ENCODE peak calls at places on chromosomes 6 and 20, in eight cellular contexts. C is hypothalamus; K is right cardiac atrium; Z is DMS53; X is lung microvascular endothelial cell; Q is activated CD4-positive, CD25-positive, alpha-beta regulatory T cell; J is type B pancreatic cell; E is naive thymus-derived CD8-positive, alpha-beta T cell. H is an unnamed sample.
A peak's percentile ranks its signal among the peaks of the same experiment; 100 is the strongest.

GRCh38 chr20:40359127-40359892 is 329.7 kb downstream of the MAFB start:
- DNase-seq in C (no peak), K (no peak), Z (no peak), X (no peak), Q (no peak), J (no peak), E (no peak), H (no peak)

GRCh38 chr20:49395183-49395582 is 87.3 kb downstream of the KCNB1 start:
- DNase-seq in C (no peak), K (no peak), Z (no peak), X (no peak), Q (no peak), J (no peak), E (no peak), H (no peak)

GRCh38 chr6:26420607-26421235 is 18.6 kb downstream of the BTN3A1 start:
- DNase-seq in C (no peak), K (no peak), Z (peak; percentile 59), X (peak; percentile 64), Q (peak; percentile 4), J (no peak), E (no peak), H (no peak)

GRCh38 chr6:155248021-155249001 is 15.5 kb upstream of the CLDN20 start:
- DNase-seq in C (no peak), K (peak; percentile 31), Z (peak; percentile 17), X (peak; percentile 80), Q (no peak), J (no peak), E (no peak), H (peak; percentile 80)

GRCh38 chr6:31354248-31354647 is 2.7 kb downstream of the HLA-B start:
- DNase-seq in C (no peak), K (no peak), Z (no peak), X (no peak), Q (no peak), J (no peak), E (peak; percentile 28), H (no peak)

GRCh38 chr20:32582659-32583580 is 2.2 kb downstream of the NOL4L start:
- DNase-seq in C (no peak), K (peak; percentile 31), Z (peak; percentile 73), X (no peak), Q (no peak), J (no peak), E (peak; percentile 21), H (no peak)

GRCh38 chr20:61896058-61896961 is 169.4 kb downstream of the TAF4 start:
- DNase-seq in C (no peak), K (peak; percentile 35), Z (peak; percentile 67), X (peak; percentile 56), Q (no peak), J (no peak), E (no peak), H (no peak)

GRCh38 chr20:30811896-30812671 is 445.4 kb upstream of the DEFB115 start:
- DNase-seq in C (no peak), K (peak; percentile 33), Z (peak; percentile 78), X (no peak), Q (no peak), J (no peak), E (no peak), H (peak; percentile 73)

GRCh38 chr6:146785001-146785585 is 186.3 kb downstream of the ADGB start:
- DNase-seq in C (no peak), K (no peak), Z (peak; percentile 81), X (peak; percentile 53), Q (no peak), J (no peak), E (peak; percentile 9), H (no peak)

GRCh38 chr6:163579111-163579879 is 164.8 kb downstream of the QKI start:
- DNase-seq in C (peak; percentile 58), K (no peak), Z (no peak), X (no peak), Q (no peak), J (no peak), E (no peak), H (no peak)

GRCh38 chr20:24676978-24677370 is 207.5 kb downstream of the SYNDIG1 start:
- DNase-seq in C (no peak), K (no peak), Z (no peak), X (no peak), Q (no peak), J (no peak), E (no peak), H (no peak)

GRCh38 chr20:37506166-37506725 is 14.8 kb upstream of the NNAT start:
- DNase-seq in C (no peak), K (no peak), Z (peak; percentile 16), X (no peak), Q (no peak), J (no peak), E (no peak), H (no peak)